ENCODE peak calls at places on chromosome 22, in five cellular contexts. N, F, J, E and L are unnamed samples.

GRCh38 chr22:32473388-32473952 is 1.1 kb upstream of the FBXO7 start:
- DNase-seq in N (no peak), F (peak), J (no peak), E (no peak), L (no peak)

GRCh38 chr22:46425011-46425410 is 89.5 kb downstream of the TRMU start:
- DNase-seq in N (no peak), F (no peak), J (no peak), E (no peak), L (no peak)

GRCh38 chr22:46794491-46794890 is 32.0 kb downstream of the TBC1D22A start:
- DNase-seq in N (no peak), F (no peak), J (no peak), E (no peak), L (peak)

GRCh38 chr22:31253949-31254348 is 38.3 kb downstream of the PIK3IP1 start:
- DNase-seq in N (peak), F (no peak), J (no peak), E (no peak), L (peak)

GRCh38 chr22:30245985-30246901 is at the start of gene LIF:
- DNase-seq in N (no peak), F (no peak), J (peak), E (peak), L (no peak)

GRCh38 chr22:20799449-20799848 is 25.5 kb downstream of the SERPIND1 start:
- DNase-seq in N (no peak), F (no peak), J (no peak), E (no peak), L (no peak)

GRCh38 chr22:43313497-43314474 is 29.4 kb downstream of the SCUBE1 start:
- DNase-seq in N (no peak), F (no peak), J (peak), E (peak), L (peak)

GRCh38 chr22:20783844-20784723 is 10.2 kb downstream of the SERPIND1 start:
- DNase-seq in N (peak), F (no peak), J (no peak), E (peak), L (no peak)

GRCh38 chr22:50085211-50085999 is at the start of gene MLC1:
- DNase-seq in N (no peak), F (no peak), J (peak), E (no peak), L (no peak)

GRCh38 chr22:30186048-30186447 is 60.5 kb downstream of the LIF start:
- DNase-seq in N (no peak), F (no peak), J (no peak), E (no peak), L (no peak)

GRCh38 chr22:43066844-43067385 is 22.3 kb downstream of the TTLL1 start:
- DNase-seq in N (no peak), F (no peak), J (no peak), E (no peak), L (no peak)

GRCh38 chr22:17100621-17101020 is 15.8 kb downstream of the IL17RA start:
- DNase-seq in N (no peak), F (no peak), J (peak), E (no peak), L (no peak)

GRCh38 chr22:41222846-41223507 is 17.8 kb downstream of the CHADL start:
- DNase-seq in N (no peak), F (no peak), J (no peak), E (no peak), L (no peak)

GRCh38 chr22:44764974-44765373 is 12.6 kb downstream of the ARHGAP8 start:
- DNase-seq in N (no peak), F (no peak), J (peak), E (no peak), L (no peak)

GRCh38 chr22:44761025-44761424 is 8.7 kb downstream of the ARHGAP8 start:
- DNase-seq in N (no peak), F (no peak), J (no peak), E (no peak), L (no peak)

GRCh38 chr22:44764373-44764772 is 12.0 kb downstream of the ARHGAP8 start:
- DNase-seq in N (no peak), F (no peak), J (peak), E (no peak), L (no peak)

DNA sequence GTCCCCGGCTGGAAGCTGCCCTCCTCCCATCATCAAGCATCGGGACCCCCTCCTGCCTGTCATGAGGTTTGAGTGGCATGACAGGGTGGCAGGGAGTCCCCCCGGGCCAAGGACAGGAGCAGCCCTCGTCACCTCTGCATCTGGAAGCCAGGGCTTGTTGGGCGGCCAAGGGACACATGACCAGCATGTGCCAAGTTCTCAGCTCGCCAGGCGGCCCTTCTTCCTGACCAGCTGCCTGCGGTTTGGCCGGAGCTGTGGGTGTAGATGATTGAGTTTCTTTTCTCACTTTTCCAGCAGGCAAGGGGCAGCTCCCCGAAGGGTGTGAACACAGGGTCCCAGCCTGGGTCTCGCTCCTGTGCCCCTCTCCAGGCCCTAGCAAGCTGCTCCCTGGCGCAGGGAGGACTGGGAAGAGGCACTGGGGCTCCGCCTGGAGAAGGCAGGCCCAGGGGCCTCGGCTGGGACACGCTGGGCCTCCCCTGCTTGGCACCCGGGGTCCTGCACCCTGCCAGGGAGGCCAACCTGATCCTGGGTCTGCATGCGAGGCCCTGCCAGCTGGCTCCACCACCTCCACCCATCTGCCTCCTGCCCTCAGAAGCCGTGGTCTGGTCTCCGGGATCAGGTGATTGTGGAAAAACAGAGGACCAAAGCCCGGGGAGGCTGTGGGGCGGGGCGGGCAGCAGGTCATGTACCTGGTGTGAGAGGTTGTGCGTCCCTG is 13.4 kb downstream of the ARHGAP8 start:
- DNase-seq in N (peak), F (no peak), J (peak), E (no peak), L (no peak)
- TF ChIP-seq POLR2A in N (no peak), F (no peak), J (no peak), E (no peak), L (no peak)

DNA sequence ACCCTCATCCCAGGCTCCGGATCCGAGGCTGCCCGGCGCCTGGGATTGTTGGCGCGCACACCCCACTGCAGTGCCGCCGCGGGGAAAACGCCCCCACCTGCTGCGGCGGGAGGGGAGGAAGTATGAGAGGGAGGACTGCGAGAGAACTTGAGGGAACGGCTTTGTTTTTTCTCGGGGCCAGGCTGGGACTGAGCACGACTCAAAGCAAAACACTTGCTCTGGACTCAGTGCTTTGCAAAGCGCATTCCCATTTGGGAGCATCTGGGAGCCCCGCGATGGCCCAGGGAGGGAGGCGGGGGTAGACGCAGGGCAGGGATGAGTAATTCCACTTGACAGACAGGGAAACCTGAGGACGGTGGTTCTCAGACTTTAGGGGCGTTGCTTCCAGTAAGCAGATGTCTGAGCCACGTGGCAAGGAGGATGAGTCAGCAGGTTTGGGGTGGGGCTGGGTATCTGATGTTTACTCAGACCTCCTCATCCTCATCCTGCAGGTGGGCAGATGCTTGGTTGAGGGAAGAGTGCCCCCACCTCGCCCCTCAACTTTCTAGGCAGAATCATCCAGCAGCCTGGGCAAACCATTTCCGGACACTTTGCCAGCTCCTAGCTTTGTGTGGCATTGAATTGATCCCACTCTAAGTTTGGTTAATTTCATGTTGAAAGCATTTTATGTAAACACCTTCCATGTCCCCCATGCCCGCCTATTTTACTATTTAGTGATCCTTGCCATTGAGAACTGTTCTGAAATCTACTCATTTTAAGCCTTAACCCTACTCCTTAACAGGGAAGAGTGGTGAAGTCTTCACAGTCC is 1.5 kb downstream of the MIAT start:
- DNase-seq in N (no peak), F (no peak), J (peak), E (peak), L (no peak)
- TF ChIP-seq CTCF in N (no peak), F (no peak), J (no peak), E (no peak), L (no peak)

GRCh38 chr22:39349967-39350802 is at the start of gene SYNGR1:
- DNase-seq in N (peak), F (peak), J (peak), E (peak), L (no peak)
- TF ChIP-seq POLR2A in N (no peak), F (no peak), J (no peak), E (no peak), L (no peak)

DNA sequence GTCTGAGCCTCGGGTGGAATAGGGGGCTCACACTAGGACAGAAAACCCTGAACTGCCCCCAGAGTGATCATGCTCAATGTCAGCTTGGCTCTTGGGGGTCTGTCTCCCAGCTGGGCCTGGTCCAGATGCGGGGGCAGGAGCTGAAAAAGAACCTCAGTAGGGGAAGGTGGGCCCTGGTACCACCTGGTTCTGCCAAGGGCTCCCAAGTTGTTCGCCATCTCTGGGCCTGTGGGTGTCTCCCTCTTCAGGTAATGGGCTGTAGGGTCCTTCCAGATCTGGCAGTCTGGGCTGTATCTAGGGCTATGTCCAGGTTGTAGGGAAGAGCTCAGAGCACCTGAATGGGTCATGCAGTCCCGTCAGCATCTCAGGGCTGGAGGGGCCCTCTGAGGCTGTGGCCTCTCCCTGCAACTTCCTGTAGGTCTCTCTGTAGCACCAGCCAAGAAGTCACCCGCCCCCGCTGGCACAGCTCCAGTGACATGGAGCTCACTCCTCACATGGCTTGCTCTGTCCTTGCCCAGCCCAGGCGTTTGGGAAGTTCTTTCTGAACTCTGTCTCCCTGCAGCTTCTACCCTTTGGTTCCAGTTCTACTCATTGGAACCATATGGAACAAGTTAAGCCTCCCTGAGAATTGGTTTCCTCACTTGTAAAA is 33.0 kb upstream of the SOX10 start:
- DNase-seq in N (peak), F (peak), J (no peak), E (peak), L (peak)
- TF ChIP-seq CTCF in N (no peak), F (no peak), J (no peak), E (no peak), L (no peak)

DNA sequence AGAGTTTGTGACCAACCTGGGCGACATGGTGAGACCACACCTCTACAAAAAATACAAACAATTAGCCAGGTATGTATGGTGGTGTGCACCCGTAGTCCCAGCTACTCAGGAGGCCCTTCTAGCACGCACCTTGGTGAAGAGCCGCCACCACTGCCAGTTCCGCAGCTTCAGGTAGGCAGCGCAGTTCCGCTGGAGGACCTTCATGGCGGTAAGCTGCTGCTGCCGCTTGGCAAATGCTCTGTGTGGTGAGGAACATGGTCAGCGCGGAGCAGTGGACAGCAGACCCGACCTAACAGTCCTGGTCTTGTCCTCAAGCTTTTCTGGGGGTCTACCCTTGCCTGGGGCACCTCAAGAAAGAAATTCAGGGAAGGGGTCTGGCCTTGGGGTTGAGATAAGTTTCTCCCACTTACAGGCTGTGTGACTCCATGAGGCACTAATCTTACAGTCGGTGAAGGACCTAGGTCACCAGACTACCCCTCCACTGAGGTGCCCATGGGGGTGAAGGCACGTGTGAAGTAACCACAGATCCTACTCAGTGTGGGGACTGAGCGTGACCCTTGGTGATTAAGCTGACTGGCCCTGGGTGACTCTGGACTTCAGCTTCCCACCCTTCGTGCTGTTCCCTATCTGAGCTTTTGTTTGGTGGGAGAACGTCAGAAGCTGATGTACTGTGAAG is 49.6 kb downstream of the APOL1 start:
- DNase-seq in N (no peak), F (no peak), J (no peak), E (no peak), L (no peak)
- TF ChIP-seq POLR2A in N (no peak), F (no peak), J (no peak), E (no peak), L (no peak)